ENCODE peak calls at places on chromosome X, in ten cellular contexts. W is substantia nigra; K is activated T-helper 9 cell treated with anti-CD3 and anti-CD28 coated beads, Interleukin-2, amount 50 U/mL, for 16 hours; M is BJ; J is Panc1; R is NCI-H510A treated with DMSO at 0.1 percent for 48 hours; O is caudate nucleus; E is cardiac fibroblast; P is activated CD4-positive, CD25-positive, alpha-beta regulatory T cell; N is sciatic nerve. H is an unnamed sample.

GRCh38 chrX:24842486-24842885 is 148.8 kb downstream of the POLA1 start:
- DNase-seq in W (no peak), K (no peak), M (no peak), J (no peak), R (no peak), O (no peak), E (no peak), P (no peak), N (no peak), H (no peak)

GRCh38 chrX:23792861-23793553 is 10.0 kb downstream of the SAT1 start:
- DNase-seq in W (no peak), K (no peak), M (no peak), J (no peak), R (peak), O (no peak), E (peak), P (no peak), N (no peak), H (no peak)

GRCh38 chrX:12685541-12685940 is 105.7 kb upstream of the PRPS2 start:
- DNase-seq in W (no peak), K (no peak), M (no peak), J (no peak), R (no peak), O (no peak), E (peak), P (no peak), N (no peak), H (no peak)

GRCh38 chrX:153926863-153927685 is 1.0 kb upstream of the ARHGAP4 start:
- DNase-seq in W (no peak), K (peak), M (no peak), J (no peak), R (peak), O (no peak), E (peak), P (no peak), N (no peak), H (no peak)

GRCh38 chrX:10922158-10922557 is 189.0 kb upstream of the HCCS start:
- DNase-seq in W (no peak), K (no peak), M (peak), J (no peak), R (no peak), O (no peak), E (peak), P (no peak), N (no peak), H (peak)

GRCh38 chrX:111829345-111829744 is 46.6 kb upstream of the TRPC5OS start:
- DNase-seq in W (no peak), K (no peak), M (no peak), J (no peak), R (no peak), O (no peak), E (no peak), P (no peak), N (no peak), H (no peak)

GRCh38 chrX:120751683-120752082 is 121.8 kb upstream of the C1GALT1C1 start:
- DNase-seq in W (no peak), K (no peak), M (no peak), J (no peak), R (peak), O (no peak), E (no peak), P (no peak), N (no peak), H (no peak)

GRCh38 chrX:51899741-51900140 is 6.3 kb downstream of the MAGED1 start:
- DNase-seq in W (no peak), K (no peak), M (peak), J (no peak), R (no peak), O (no peak), E (peak), P (no peak), N (no peak), H (no peak)

GRCh38 chrX:47384502-47384901 is 14.1 kb downstream of the ZNF157 start:
- DNase-seq in W (no peak), K (peak), M (no peak), J (peak), R (peak), O (peak), E (peak), P (peak), N (peak), H (no peak)

GRCh38 chrX:118772051-118772450 is 44.6 kb downstream of the IL13RA1 start:
- DNase-seq in W (no peak), K (no peak), M (no peak), J (no peak), R (no peak), O (no peak), E (no peak), P (no peak), N (no peak), H (no peak)

GRCh38 chrX:46298821-46299220 is 246.4 kb downstream of the ZNF674 start:
- DNase-seq in W (no peak), K (no peak), M (peak), J (no peak), R (no peak), O (no peak), E (no peak), P (no peak), N (no peak), H (no peak)

GRCh38 chrX:38192007-38192625 is 28.6 kb downstream of the SRPX start:
- DNase-seq in W (no peak), K (no peak), M (no peak), J (no peak), R (peak), O (no peak), E (no peak), P (no peak), N (no peak), H (no peak)

GRCh38 chrX:14032383-14032782 is 2.7 kb upstream of the GEMIN8 start:
- DNase-seq in W (no peak), K (peak), M (no peak), J (no peak), R (peak), O (peak), E (peak), P (peak), N (no peak), H (no peak)

GRCh38 chrX:118350221-118350620 is 4.3 kb downstream of the WDR44 start:
- DNase-seq in W (no peak), K (no peak), M (no peak), J (no peak), R (no peak), O (no peak), E (peak), P (no peak), N (no peak), H (no peak)

GRCh38 chrX:32599156-32599555 is 612.2 kb downstream of the DMD start:
- DNase-seq in W (no peak), K (no peak), M (no peak), J (no peak), R (no peak), O (no peak), E (no peak), P (no peak), N (no peak), H (no peak)

GRCh38 chrX:110477593-110478228 is 119.1 kb downstream of the RTL9 start:
- DNase-seq in W (no peak), K (no peak), M (no peak), J (no peak), R (no peak), O (no peak), E (no peak), P (no peak), N (no peak), H (no peak)

GRCh38 chrX:30824275-30824674 is 64.8 kb downstream of the TAB3 start:
- DNase-seq in W (no peak), K (no peak), M (no peak), J (no peak), R (no peak), O (no peak), E (no peak), P (no peak), N (no peak), H (no peak)